ENCODE peak calls at places on chromosomes 5 and 9, in eight cellular contexts. E is upper lobe of left lung, G is colonic mucosa, Q is sigmoid colon, M is cardiac muscle cell, I is suprapubic skin, D is left lung, X is hepatocyte. V is an unnamed sample.

GRCh38 chr9:37986771-37987258 is 82.2 kb downstream of the SHB start:
- DNase-seq in E (peak), G (no peak), Q (no peak), M (no peak), I (no peak), D (no peak), X (no peak), V (no peak)

GRCh38 chr9:116279230-116279629 is 125.6 kb downstream of the PAPPA start:
- DNase-seq in E (no peak), G (no peak), Q (no peak), M (peak), I (no peak), D (no peak), X (peak), V (no peak)

GRCh38 chr5:140109050-140109817 is 4.7 kb upstream of the PURA start:
- DNase-seq in E (no peak), G (peak), Q (no peak), M (no peak), I (peak), D (no peak), X (peak), V (no peak)

GRCh38 chr5:8861764-8862163 is 684.1 kb downstream of the SEMA5A start:
- DNase-seq in E (no peak), G (peak), Q (no peak), M (no peak), I (no peak), D (no peak), X (no peak), V (no peak)

GRCh38 chr9:114823416-114823815 is 17.6 kb upstream of the TNFSF15 start:
- DNase-seq in E (no peak), G (no peak), Q (no peak), M (no peak), I (no peak), D (no peak), X (no peak), V (no peak)

GRCh38 chr5:158978061-158978745 is 121.5 kb downstream of the EBF1 start:
- DNase-seq in E (peak), G (no peak), Q (no peak), M (no peak), I (no peak), D (no peak), X (no peak), V (no peak)

GRCh38 chr9:92706218-92706940 is 36.4 kb upstream of the IPPK start:
- DNase-seq in E (no peak), G (no peak), Q (no peak), M (peak), I (no peak), D (no peak), X (no peak), V (peak)

GRCh38 chr5:107864793-107865192 is 194.1 kb upstream of the EFNA5 start:
- DNase-seq in E (no peak), G (no peak), Q (no peak), M (no peak), I (no peak), D (no peak), X (no peak), V (no peak)

GRCh38 chr9:131982683-131983239 is 96.9 kb downstream of the MED27 start:
- DNase-seq in E (no peak), G (no peak), Q (no peak), M (no peak), I (no peak), D (no peak), X (no peak), V (no peak)

GRCh38 chr9:136482046-136482792 is 621 bp downstream of the SEC16A start:
- DNase-seq in E (no peak), G (peak), Q (peak), M (peak), I (no peak), D (no peak), X (peak), V (no peak)

GRCh38 chr5:114449836-114450515 is 88.1 kb downstream of the KCNN2 start:
- DNase-seq in E (peak), G (peak), Q (peak), M (peak), I (no peak), D (peak), X (peak), V (peak)

GRCh38 chr5:176694146-176694545 is 46.9 kb downstream of the TSPAN17 start:
- DNase-seq in E (no peak), G (no peak), Q (no peak), M (no peak), I (no peak), D (no peak), X (no peak), V (no peak)

GRCh38 chr9:121886759-121887485 is 206.2 kb downstream of the TTLL11 start:
- DNase-seq in E (no peak), G (peak), Q (no peak), M (no peak), I (no peak), D (no peak), X (no peak), V (no peak)

GRCh38 chr9:95202076-95202681 is 115.3 kb downstream of the FANCC start:
- DNase-seq in E (no peak), G (no peak), Q (no peak), M (no peak), I (no peak), D (no peak), X (no peak), V (no peak)

GRCh38 chr5:157294692-157295091 is 28.8 kb downstream of the CYFIP2 start:
- DNase-seq in E (no peak), G (no peak), Q (no peak), M (no peak), I (no peak), D (no peak), X (no peak), V (no peak)

GRCh38 chr5:72938206-72938605 is 17.6 kb upstream of the FCHO2 start:
- DNase-seq in E (no peak), G (peak), Q (no peak), M (no peak), I (no peak), D (no peak), X (peak), V (no peak)

GRCh38 chr5:150289551-150290390 is at the start of gene CAMK2A:
- DNase-seq in E (no peak), G (no peak), Q (no peak), M (no peak), I (no peak), D (no peak), X (no peak), V (no peak)

GRCh38 chr5:172694541-172694940 is 53.5 kb downstream of the NEURL1B start:
- DNase-seq in E (no peak), G (no peak), Q (peak), M (no peak), I (no peak), D (no peak), X (no peak), V (no peak)

GRCh38 chr9:16475257-16475656 is 395.2 kb downstream of the BNC2 start:
- DNase-seq in E (no peak), G (no peak), Q (no peak), M (no peak), I (no peak), D (no peak), X (no peak), V (no peak)

GRCh38 chr9:65403721-65404120 is 118.7 kb upstream of the FOXD4L5 start:
- DNase-seq in E (no peak), G (no peak), Q (peak), M (no peak), I (no peak), D (no peak), X (no peak), V (no peak)

GRCh38 chr5:76831108-76831447 is 12.2 kb downstream of the F2RL1 start:
- DNase-seq in E (no peak), G (no peak), Q (no peak), M (no peak), I (no peak), D (no peak), X (no peak), V (peak)

GRCh38 chr5:116484645-116485044 is 90.0 kb downstream of the SEMA6A start:
- DNase-seq in E (no peak), G (no peak), Q (no peak), M (no peak), I (no peak), D (no peak), X (no peak), V (no peak)

GRCh38 chr9:79287881-79288280 is 283.9 kb upstream of the TLE4 start:
- DNase-seq in E (no peak), G (no peak), Q (no peak), M (no peak), I (no peak), D (no peak), X (no peak), V (no peak)

GRCh38 chr9:130192600-130192999 is 20.4 kb downstream of the NCS1 start:
- DNase-seq in E (no peak), G (no peak), Q (no peak), M (no peak), I (no peak), D (no peak), X (no peak), V (no peak)

GRCh38 chr5:41670854-41671791 is 160.7 kb upstream of the PLCXD3 start:
- DNase-seq in E (no peak), G (no peak), Q (no peak), M (no peak), I (no peak), D (no peak), X (no peak), V (no peak)

GRCh38 chr9:137077010-137077747 is at the start of gene UAP1L1:
- DNase-seq in E (peak), G (peak), Q (peak), M (peak), I (peak), D (peak), X (peak), V (no peak)

GRCh38 chr9:120433701-120434100 is 146.3 kb downstream of the CDK5RAP2 start:
- DNase-seq in E (no peak), G (no peak), Q (no peak), M (no peak), I (no peak), D (no peak), X (no peak), V (no peak)

GRCh38 chr9:137665226-137665625 is 46.4 kb downstream of the EHMT1 start:
- DNase-seq in E (no peak), G (no peak), Q (no peak), M (no peak), I (no peak), D (no peak), X (no peak), V (peak)

GRCh38 chr9:8287970-8288369 is 488.4 kb upstream of the DMAC1 start:
- DNase-seq in E (no peak), G (no peak), Q (no peak), M (no peak), I (no peak), D (no peak), X (no peak), V (no peak)

GRCh38 chr9:32571969-32572899 is 725 bp downstream of the NDUFB6 start:
- DNase-seq in E (no peak), G (peak), Q (peak), M (peak), I (no peak), D (peak), X (peak), V (peak)

GRCh38 chr9:99029083-99029482 is 75.8 kb upstream of the TGFBR1 start:
- DNase-seq in E (no peak), G (no peak), Q (no peak), M (no peak), I (no peak), D (no peak), X (no peak), V (no peak)

GRCh38 chr9:126472446-126472845 is 141.3 kb upstream of the LMX1B start:
- DNase-seq in E (no peak), G (no peak), Q (no peak), M (no peak), I (no peak), D (no peak), X (no peak), V (no peak)

GRCh38 chr9:137025120-137025966 is 2.7 kb downstream of the ABCA2 start:
- DNase-seq in E (peak), G (peak), Q (peak), M (no peak), I (no peak), D (no peak), X (no peak), V (no peak)

GRCh38 chr5:173884402-173885053 is 3.6 kb upstream of the CPEB4 start:
- DNase-seq in E (no peak), G (peak), Q (no peak), M (no peak), I (no peak), D (no peak), X (peak), V (no peak)

GRCh38 chr5:149285153-149285552 is 13.5 kb downstream of the AFAP1L1 start:
- DNase-seq in E (no peak), G (no peak), Q (no peak), M (no peak), I (no peak), D (no peak), X (no peak), V (no peak)

GRCh38 chr9:111099199-111100005 is 61.1 kb upstream of the LPAR1 start:
- DNase-seq in E (no peak), G (no peak), Q (no peak), M (no peak), I (no peak), D (no peak), X (peak), V (no peak)

GRCh38 chr9:95634581-95634980 is 117.8 kb upstream of the PTCH1 start:
- DNase-seq in E (no peak), G (no peak), Q (no peak), M (no peak), I (no peak), D (no peak), X (no peak), V (no peak)

GRCh38 chr9:128102196-128102595 is 25.3 kb downstream of the PTGES2 start:
- DNase-seq in E (no peak), G (no peak), Q (no peak), M (no peak), I (no peak), D (no peak), X (no peak), V (no peak)

GRCh38 chr9:128104171-128104618 is 23.3 kb downstream of the PTGES2 start:
- DNase-seq in E (no peak), G (peak), Q (no peak), M (no peak), I (no peak), D (no peak), X (peak), V (no peak)

GRCh38 chr9:128101690-128102089 is 25.8 kb downstream of the PTGES2 start:
- DNase-seq in E (no peak), G (no peak), Q (no peak), M (no peak), I (peak), D (no peak), X (no peak), V (no peak)

GRCh38 chr9:128103589-128103962 is 24.0 kb downstream of the PTGES2 start:
- DNase-seq in E (no peak), G (no peak), Q (no peak), M (no peak), I (no peak), D (no peak), X (peak), V (no peak)

GRCh38 chr9:128102861-128103588 is 24.5 kb downstream of the PTGES2 start:
- DNase-seq in E (no peak), G (no peak), Q (no peak), M (no peak), I (no peak), D (no peak), X (peak), V (no peak)
- H3K27ac ChIP-seq in E (peak), G (peak), Q (peak), M (no peak), I (no peak), D (no peak), X (peak), V (peak)

GRCh38 chr5:101045689-101046088 is 142.6 kb upstream of the ST8SIA4 start:
- DNase-seq in E (no peak), G (no peak), Q (no peak), M (no peak), I (no peak), D (no peak), X (no peak), V (no peak)
- TF ChIP-seq CTCF in E (peak), G (no peak), Q (no peak), M (no peak), I (no peak), D (no peak), X (peak), V (no peak)

GRCh38 chr9:124723352-124723751 is 47.8 kb downstream of the NR6A1 start:
- DNase-seq in E (no peak), G (no peak), Q (no peak), M (no peak), I (no peak), D (no peak), X (no peak), V (no peak)

GRCh38 chr9:124721109-124721850 is 49.8 kb downstream of the NR6A1 start:
- DNase-seq in E (no peak), G (no peak), Q (no peak), M (no peak), I (no peak), D (no peak), X (no peak), V (no peak)

GRCh38 chr9:124726886-124727285 is 44.2 kb downstream of the NR6A1 start:
- DNase-seq in E (no peak), G (no peak), Q (no peak), M (no peak), I (no peak), D (no peak), X (no peak), V (no peak)

GRCh38 chr9:124724415-124725067 is 46.6 kb downstream of the NR6A1 start:
- DNase-seq in E (no peak), G (no peak), Q (no peak), M (no peak), I (no peak), D (no peak), X (no peak), V (no peak)

DNA sequence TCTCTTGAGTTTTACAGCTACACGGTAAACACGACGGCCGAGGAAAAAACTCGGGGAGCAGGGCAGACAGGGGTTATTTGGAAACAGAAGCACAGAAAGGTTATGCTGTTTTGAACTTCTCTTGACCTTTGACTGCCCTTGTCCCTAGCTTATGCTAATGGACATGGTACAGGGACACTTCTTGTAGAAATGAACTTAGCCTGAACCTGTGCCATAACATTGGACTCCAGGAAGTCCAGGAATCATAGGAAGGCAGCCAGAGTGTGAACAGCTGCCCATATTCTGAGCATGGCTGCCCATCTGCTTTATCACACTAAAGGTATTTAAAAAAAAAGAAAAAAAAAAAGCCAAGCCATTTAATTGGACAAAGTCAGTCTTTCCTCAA is 46.1 kb downstream of the NR6A1 start:
- DNase-seq in E (no peak), G (no peak), Q (no peak), M (no peak), I (no peak), D (no peak), X (no peak), V (no peak)
- H3K27ac ChIP-seq in E (no peak), G (peak), Q (no peak), M (peak), I (no peak), D (no peak), X (peak), V (peak)

GRCh38 chr9:123353984-123354591 is 1.9 kb upstream of the CRB2 start:
- DNase-seq in E (peak), G (peak), Q (peak), M (peak), I (no peak), D (peak), X (peak), V (no peak)

GRCh38 chr9:123357748-123358059 is 1.7 kb downstream of the CRB2 start:
- DNase-seq in E (no peak), G (no peak), Q (no peak), M (no peak), I (no peak), D (no peak), X (no peak), V (no peak)

GRCh38 chr9:123356851-123357747 is 1.1 kb downstream of the CRB2 start:
- DNase-seq in E (no peak), G (no peak), Q (no peak), M (no peak), I (no peak), D (no peak), X (no peak), V (no peak)

GRCh38 chr9:123354806-123355508 is 1.0 kb upstream of the CRB2 start:
- DNase-seq in E (no peak), G (no peak), Q (no peak), M (no peak), I (no peak), D (no peak), X (no peak), V (peak)

GRCh38 chr9:123355761-123356520 is at the start of gene CRB2:
- DNase-seq in E (peak), G (no peak), Q (no peak), M (peak), I (no peak), D (no peak), X (peak), V (no peak)
- TF ChIP-seq CTCF in E (no peak), G (no peak), Q (no peak), M (no peak), I (no peak), D (no peak), X (peak), V (no peak)

GRCh38 chr5:62260510-62260909 is 45.5 kb upstream of the KIF2A start:
- DNase-seq in E (no peak), G (no peak), Q (no peak), M (no peak), I (no peak), D (no peak), X (no peak), V (no peak)

GRCh38 chr5:62259699-62260220 is 46.2 kb upstream of the KIF2A start:
- DNase-seq in E (no peak), G (no peak), Q (no peak), M (no peak), I (no peak), D (no peak), X (no peak), V (no peak)

GRCh38 chr5:62256161-62257017 is 49.6 kb upstream of the KIF2A start:
- DNase-seq in E (no peak), G (no peak), Q (no peak), M (no peak), I (no peak), D (no peak), X (no peak), V (no peak)

GRCh38 chr5:62257018-62257367 is 49.0 kb upstream of the KIF2A start:
- DNase-seq in E (no peak), G (no peak), Q (no peak), M (no peak), I (no peak), D (no peak), X (no peak), V (no peak)

GRCh38 chr5:62258654-62259053 is 47.4 kb upstream of the KIF2A start:
- DNase-seq in E (no peak), G (no peak), Q (no peak), M (no peak), I (no peak), D (no peak), X (no peak), V (no peak)
- H3K27ac ChIP-seq in E (no peak), G (no peak), Q (no peak), M (no peak), I (no peak), D (no peak), X (no peak), V (no peak)

GRCh38 chr5:141172381-141173204 is at the start of gene PCDHB7:
- DNase-seq in E (no peak), G (no peak), Q (no peak), M (peak), I (no peak), D (no peak), X (no peak), V (no peak)
- TF ChIP-seq CTCF in E (peak), G (no peak), Q (no peak), M (peak), I (peak), D (no peak), X (peak), V (peak)

GRCh38 chr9:134224130-134224826 is 59.9 kb upstream of the RNU6ATAC start:
- DNase-seq in E (no peak), G (no peak), Q (peak), M (no peak), I (peak), D (no peak), X (no peak), V (no peak)
- H3K27ac ChIP-seq in E (no peak), G (no peak), Q (no peak), M (no peak), I (no peak), D (no peak), X (peak), V (no peak)

V was measured in breast epithelium.